ENCODE peak calls at places on chromosomes 4 and X, in nine cellular contexts. Q is lower lobe of right lung, H is Calu3, N is GM20000, S is ovary, Y is AG10803, I is cardiac fibroblast, J is heart right ventricle, A is left ventricle myocardium inferior. O is an unnamed sample.

GRCh38 chr4:182939680-182940079 is 22.5 kb upstream of the DCTD start:
- DNase-seq in Q (no peak), H (no peak), N (no peak), S (no peak), Y (no peak), I (no peak), J (no peak), A (no peak), O (no peak)

GRCh38 chr4:115042496-115042895 is 70.9 kb downstream of the NDST4 start:
- DNase-seq in Q (no peak), H (no peak), N (no peak), S (no peak), Y (no peak), I (no peak), J (no peak), A (no peak), O (no peak)

GRCh38 chr4:94544811-94545210 is 93.1 kb downstream of the PDLIM5 start:
- DNase-seq in Q (no peak), H (no peak), N (no peak), S (no peak), Y (no peak), I (no peak), J (no peak), A (no peak), O (no peak)

GRCh38 chr4:150722908-150723362 is 141.0 kb downstream of the MAB21L2 start:
- DNase-seq in Q (peak), H (peak), N (no peak), S (peak), Y (no peak), I (peak), J (peak), A (peak), O (no peak)

GRCh38 chrX:83416273-83416672 is 91.8 kb upstream of the POU3F4 start:
- DNase-seq in Q (no peak), H (no peak), N (no peak), S (no peak), Y (no peak), I (no peak), J (no peak), A (no peak), O (no peak)

GRCh38 chr4:82588871-82589270 is 27.1 kb upstream of the TMEM150C start:
- DNase-seq in Q (no peak), H (no peak), N (no peak), S (no peak), Y (no peak), I (no peak), J (no peak), A (no peak), O (no peak)

GRCh38 chr4:37666625-37667071 is 19.5 kb downstream of the RELL1 start:
- DNase-seq in Q (no peak), H (peak), N (no peak), S (no peak), Y (peak), I (peak), J (no peak), A (no peak), O (no peak)

GRCh38 chrX:118550792-118551191 is 55.2 kb downstream of the DOCK11 start:
- DNase-seq in Q (no peak), H (no peak), N (no peak), S (no peak), Y (no peak), I (no peak), J (no peak), A (no peak), O (no peak)

GRCh38 chrX:76850851-76851250 is 423.3 kb downstream of the MAGEE1 start:
- DNase-seq in Q (no peak), H (no peak), N (no peak), S (no peak), Y (no peak), I (no peak), J (no peak), A (no peak), O (no peak)

GRCh38 chr4:76867880-76868655 is 29.9 kb downstream of the SOWAHB start:
- DNase-seq in Q (no peak), H (no peak), N (no peak), S (no peak), Y (no peak), I (no peak), J (no peak), A (no peak), O (no peak)

GRCh38 chr4:106607566-106607965 is 239.0 kb upstream of the GIMD1 start:
- DNase-seq in Q (no peak), H (no peak), N (no peak), S (no peak), Y (no peak), I (no peak), J (no peak), A (no peak), O (no peak)

GRCh38 chr4:177051473-177052060 is 258.1 kb upstream of the NEIL3 start:
- DNase-seq in Q (no peak), H (peak), N (peak), S (no peak), Y (no peak), I (peak), J (no peak), A (no peak), O (no peak)

GRCh38 chrX:53479295-53479694 is 45.1 kb upstream of the HSD17B10 start:
- DNase-seq in Q (no peak), H (no peak), N (no peak), S (no peak), Y (no peak), I (peak), J (no peak), A (no peak), O (no peak)

GRCh38 chr4:3656441-3657376 is 109.5 kb upstream of the ADRA2C start:
- DNase-seq in Q (no peak), H (no peak), N (no peak), S (no peak), Y (no peak), I (no peak), J (no peak), A (no peak), O (no peak)

GRCh38 chr4:135267148-135267878 is 1065.7 kb upstream of the PABPC4L start:
- DNase-seq in Q (no peak), H (no peak), N (no peak), S (no peak), Y (no peak), I (no peak), J (no peak), A (no peak), O (no peak)

DNA sequence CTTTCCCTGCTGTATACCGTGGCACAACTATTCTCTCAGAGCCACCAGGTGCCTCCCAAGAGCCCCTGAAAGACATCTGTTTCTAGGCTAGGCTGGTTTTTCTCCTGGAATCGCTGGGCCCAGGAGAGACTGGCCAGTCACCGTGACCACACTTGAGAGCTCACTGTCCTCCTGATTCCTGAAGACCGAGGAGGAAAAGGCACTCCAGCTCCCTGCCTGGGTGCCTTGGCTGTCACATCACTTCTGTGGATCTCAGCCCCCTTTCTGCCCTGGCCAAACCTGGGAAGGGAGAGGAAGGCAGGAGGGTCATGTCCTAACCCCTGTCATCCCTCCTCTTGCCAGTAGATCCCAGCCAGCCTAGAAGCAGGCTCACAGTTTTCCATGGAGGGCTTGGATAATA is 54.7 kb upstream of the LAS1L start:
- DNase-seq in Q (no peak), H (no peak), N (no peak), S (no peak), Y (no peak), I (no peak), J (no peak), A (no peak), O (no peak)
- TF ChIP-seq CTCF in Q (no peak), H (no peak), N (no peak), S (no peak), Y (no peak), I (no peak), J (no peak), A (no peak), O (no peak)

DNA sequence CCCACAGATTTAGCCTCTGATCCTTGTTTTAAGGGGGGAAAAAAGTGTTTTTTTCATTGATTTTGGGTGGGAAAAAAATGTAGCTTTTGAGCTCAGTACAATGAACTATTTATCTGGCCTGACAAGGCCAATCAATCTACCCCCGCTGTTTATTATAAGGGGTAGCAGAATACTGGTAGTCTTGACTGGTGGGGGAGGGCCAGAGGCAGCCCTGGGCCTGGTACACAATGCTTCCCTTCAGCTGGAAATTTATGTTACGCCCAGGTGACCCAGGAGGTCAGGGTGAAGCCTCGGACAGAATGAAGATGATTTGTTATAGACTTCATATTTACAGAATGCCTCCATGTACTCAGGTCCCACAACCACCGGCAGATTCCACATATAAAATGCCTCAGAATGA is 143.2 kb downstream of the SH3KBP1 start:
- DNase-seq in Q (no peak), H (no peak), N (no peak), S (no peak), Y (no peak), I (no peak), J (no peak), A (no peak), O (no peak)
- TF ChIP-seq CTCF in Q (no peak), H (no peak), N (no peak), S (no peak), Y (no peak), I (no peak), J (no peak), A (no peak), O (no peak)

GRCh38 chr4:7186081-7186480 is 6.3 kb upstream of the SORCS2 start:
- DNase-seq in Q (peak), H (peak), N (no peak), S (no peak), Y (no peak), I (no peak), J (no peak), A (no peak), O (peak)
- TF ChIP-seq CTCF in Q (peak), H (peak), N (no peak), S (no peak), Y (peak), I (peak), J (peak), A (peak), O (peak)

DNA sequence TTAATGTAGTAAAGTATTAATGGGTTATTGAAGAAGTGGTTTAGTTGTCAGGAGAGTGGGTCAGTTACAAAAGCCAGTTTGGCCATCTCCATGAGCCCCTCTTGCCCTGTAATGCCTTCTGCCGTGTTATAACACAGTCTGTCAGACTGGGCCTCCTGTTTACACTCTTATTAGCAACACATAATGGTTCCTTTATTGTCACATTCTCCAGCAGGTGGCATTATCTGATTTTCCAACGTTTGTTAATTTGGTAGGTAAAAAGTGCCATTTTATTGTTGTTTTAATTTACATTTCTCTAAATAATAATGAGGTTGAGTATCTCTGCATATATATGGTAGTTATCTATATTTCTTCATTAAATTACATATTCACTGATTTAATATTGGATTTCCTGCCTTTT is 560.8 kb downstream of the FGF13 start:
- DNase-seq in Q (no peak), H (no peak), N (peak), S (no peak), Y (no peak), I (no peak), J (no peak), A (no peak), O (no peak)
- TF ChIP-seq CTCF in Q (no peak), H (no peak), N (no peak), S (no peak), Y (peak), I (no peak), J (no peak), A (no peak), O (no peak)

DNA sequence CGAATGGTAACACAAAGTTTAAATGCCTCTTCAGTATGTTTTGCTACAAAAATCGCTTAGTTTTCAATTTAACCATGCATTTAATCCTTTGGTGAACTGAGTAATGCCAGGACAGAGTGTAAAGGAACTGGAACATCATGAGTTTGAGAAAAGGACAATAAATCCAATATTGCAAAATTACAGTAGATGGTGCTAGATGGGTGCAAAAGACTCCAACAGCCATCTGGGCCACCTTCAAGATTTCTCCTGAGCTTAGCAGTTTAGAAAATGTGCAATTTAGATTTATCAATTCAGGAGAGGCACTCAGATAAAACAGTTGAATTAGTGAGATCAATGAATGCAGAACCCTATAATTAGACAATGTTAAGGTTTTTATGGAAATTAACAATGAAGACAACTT is 33.2 kb upstream of the MID1IP1 start:
- DNase-seq in Q (no peak), H (no peak), N (peak), S (no peak), Y (peak), I (peak), J (no peak), A (no peak), O (no peak)
- TF ChIP-seq CTCF in Q (peak), H (no peak), N (no peak), S (peak), Y (peak), I (peak), J (peak), A (peak), O (peak)

O was measured in D721Med.